ENCODE peak calls at places on chromosomes 1 and 21, in five cellular contexts. One of them, this sample, is unnamed.

GRCh38 chr1:205680073-205680851 is at the start of gene SLC45A3:
- DNase-seq in T-helper 2 cell: peak
- DNase-seq in COR-L47: peak
- DNase-seq in progenitor cell of endocrine pancreas: peak
- DNase-seq in T-helper 9 cell: no peak
- DNase-seq in this sample: peak

GRCh38 chr1:231357831-231358354 is 19.8 kb downstream of the SPRTN start:
- DNase-seq in T-helper 2 cell: peak
- DNase-seq in COR-L47: peak
- DNase-seq in progenitor cell of endocrine pancreas: no peak
- DNase-seq in T-helper 9 cell: no peak
- DNase-seq in this sample: peak

GRCh38 chr1:116288201-116288598 is 84.8 kb upstream of the ATP1A1 start:
- DNase-seq in T-helper 2 cell: no peak
- DNase-seq in COR-L47: no peak
- DNase-seq in progenitor cell of endocrine pancreas: no peak
- DNase-seq in T-helper 9 cell: no peak
- DNase-seq in this sample: no peak

GRCh38 chr1:66758247-66758755 is 6.0 kb downstream of the DYNLT5 start:
- DNase-seq in T-helper 2 cell: no peak
- DNase-seq in COR-L47: no peak
- DNase-seq in progenitor cell of endocrine pancreas: no peak
- DNase-seq in T-helper 9 cell: no peak
- DNase-seq in this sample: no peak

GRCh38 chr1:183730107-183730724 is 74.7 kb upstream of the RGL1 start:
- DNase-seq in T-helper 2 cell: no peak
- DNase-seq in COR-L47: no peak
- DNase-seq in progenitor cell of endocrine pancreas: no peak
- DNase-seq in T-helper 9 cell: no peak
- DNase-seq in this sample: no peak

GRCh38 chr21:28132713-28133112 is 860.0 kb downstream of the LTN1 start:
- DNase-seq in T-helper 2 cell: no peak
- DNase-seq in COR-L47: no peak
- DNase-seq in progenitor cell of endocrine pancreas: no peak
- DNase-seq in T-helper 9 cell: no peak
- DNase-seq in this sample: no peak

GRCh38 chr1:65717815-65718454 is 74.8 kb upstream of the PDE4B start:
- DNase-seq in T-helper 2 cell: no peak
- DNase-seq in COR-L47: peak
- DNase-seq in progenitor cell of endocrine pancreas: no peak
- DNase-seq in T-helper 9 cell: no peak
- DNase-seq in this sample: no peak

GRCh38 chr1:56399326-56400292 is 179.8 kb downstream of the PLPP3 start:
- DNase-seq in T-helper 2 cell: no peak
- DNase-seq in COR-L47: no peak
- DNase-seq in progenitor cell of endocrine pancreas: no peak
- DNase-seq in T-helper 9 cell: no peak
- DNase-seq in this sample: no peak

This sample was measured in HuH-7.